ENCODE peak calls at places on chromosomes 16 and 17, in nine cellular contexts. Y is NCI-H748 treated with DMSO at 0.1 percent for 48 hours, P is AG08396, O is non-pigmented ciliary epithelial cell, U is AG09309, Q is stomach, J is GM06990, N is ELR, H is KBM-7. W is an unnamed sample.

GRCh38 chr16:85429776-85430522 is 183.2 kb upstream of the GSE1 start:
- DNase-seq in Y (no peak), J (no peak), P (no peak), Q (no peak), U (no peak), N (no peak), H (no peak), O (no peak), W (no peak)

GRCh38 chr16:77531741-77532140 is 96.9 kb upstream of the ADAMTS18 start:
- DNase-seq in Y (no peak), U (peak; percentile 48), N (peak; percentile 29), H (no peak), P (peak; percentile 12), O (peak; percentile 77), Q (no peak), J (no peak), W (peak; percentile 25)

GRCh38 chr16:76428858-76429257 is 151.7 kb downstream of the CNTNAP4 start:
- DNase-seq in Q (no peak), N (no peak), Y (no peak), H (no peak), U (no peak), O (no peak), J (no peak), P (no peak), W (no peak)

GRCh38 chr17:41415833-41416335 is 8.5 kb downstream of the KRT37 start:
- DNase-seq in U (no peak), N (peak; percentile 25), O (peak; percentile 41), Y (no peak), Q (no peak), P (peak; percentile 60), H (no peak), J (no peak), W (no peak)

GRCh38 chr16:68319185-68319908 is 8.5 kb downstream of the PRMT7 start:
- DNase-seq in O (no peak), H (no peak), J (no peak), Y (no peak), P (no peak), U (no peak), N (no peak), Q (no peak), W (no peak)

GRCh38 chr17:47275245-47275984 is 21.8 kb downstream of the ITGB3 start:
- DNase-seq in U (peak; percentile 77), Y (no peak), H (no peak), Q (peak; percentile 66), O (peak; percentile 45), P (peak; percentile 77), N (peak; percentile 41), J (no peak), W (no peak)

GRCh38 chr17:79365836-79366831 is 244.7 kb downstream of the RBFOX3 start:
- DNase-seq in P (no peak), O (no peak), Q (no peak), J (no peak), H (no peak), U (no peak), N (no peak), Y (no peak), W (no peak)

GRCh38 chr17:19383681-19384470 is 3.1 kb downstream of the MFAP4 start:
- DNase-seq in P (peak; percentile 37), Q (no peak), J (no peak), N (no peak), U (no peak), Y (no peak), O (no peak), H (no peak), W (no peak)

GRCh38 chr16:88533945-88534641 is 36.1 kb upstream of the ZC3H18 start:
- DNase-seq in U (no peak), J (peak; percentile 84), N (peak; percentile 80), O (no peak), P (peak; percentile 98), Y (no peak), Q (peak; percentile 59), H (no peak), W (peak; percentile 76)

GRCh38 chr16:88293097-88293496 is 89.7 kb upstream of the ZNF469 start:
- DNase-seq in Q (no peak), P (no peak), O (no peak), N (no peak), Y (no peak), H (no peak), J (no peak), U (no peak), W (no peak)

GRCh38 chr17:81254955-81255717 is 16.0 kb downstream of the NDUFAF8 start:
- DNase-seq in H (no peak), N (peak; percentile 88), P (peak; percentile 87), J (no peak), O (peak; percentile 28), U (no peak), Y (peak; percentile 10), Q (peak; percentile 96), W (no peak)

GRCh38 chr17:82517230-82517865 is 2.2 kb upstream of the FOXK2 start:
- DNase-seq in Q (peak; percentile 49), J (no peak), U (peak; percentile 77), P (no peak), H (no peak), Y (no peak), N (no peak), O (no peak), W (no peak)

GRCh38 chr16:14071576-14072271 is 605 bp downstream of the MRTFB start:
- DNase-seq in O (no peak), H (peak; percentile 15), N (peak; percentile 3), Q (no peak), J (no peak), U (no peak), Y (no peak), P (peak; percentile 7), W (peak; percentile 37)

GRCh38 chr17:5841862-5842261 is 228.3 kb upstream of the WSCD1 start:
- DNase-seq in J (no peak), N (no peak), Y (no peak), Q (no peak), O (no peak), U (no peak), H (peak; percentile 5), P (no peak), W (no peak)

GRCh38 chr16:79139799-79140198 is 460.7 kb downstream of the MAF start:
- DNase-seq in N (no peak), P (no peak), O (no peak), Y (no peak), U (no peak), Q (no peak), H (no peak), J (no peak), W (no peak)

GRCh38 chr16:24511174-24511573 is 28.2 kb upstream of the RBBP6 start:
- DNase-seq in H (no peak), N (no peak), U (no peak), O (no peak), Q (no peak), J (no peak), P (no peak), Y (no peak), W (no peak)

GRCh38 chr16:67673712-67674580 is 7.3 kb downstream of the C16orf86 start:
- DNase-seq in O (no peak), H (peak; percentile 67), J (no peak), P (no peak), U (no peak), Y (no peak), N (no peak), Q (peak; percentile 77), W (peak; percentile 21)

GRCh38 chr16:27642753-27643152 is 92.8 kb downstream of the KATNIP start:
- DNase-seq in H (peak; percentile 16), P (peak; percentile 33), U (no peak), J (no peak), Y (no peak), O (no peak), Q (no peak), N (peak; percentile 38), W (no peak)

GRCh38 chr17:63973930-63974593 is 1.3 kb upstream of the SCN4A start:
- DNase-seq in H (no peak), O (no peak), N (peak; percentile 42), J (no peak), U (no peak), Q (no peak), Y (no peak), P (peak; percentile 49), W (peak; percentile 92)

GRCh38 chr17:82884341-82884871 is 44.6 kb upstream of the ZNF750 start:
- DNase-seq in Y (no peak), U (no peak), J (no peak), Q (no peak), O (no peak), N (no peak), P (no peak), H (no peak), W (no peak)

W was measured in H54.